ENCODE peak calls at places on chromosomes 4 and X, in ten cellular contexts. V, X, N, C, P, B, T, A, R and F are unnamed samples.

GRCh38 chr4:658031-658667 is 15.9 kb downstream of the ATP5ME start:
- DNase-seq in V (no peak), R (peak; percentile 21), X (peak; percentile 74), P (no peak), B (no peak), N (no peak), A (no peak), T (no peak), C (no peak), F (no peak)

GRCh38 chr4:105741548-105741947 is 33.0 kb downstream of the GSTCD start:
- DNase-seq in P (no peak), C (no peak), B (no peak), X (no peak), A (no peak), N (no peak), T (no peak), R (no peak), V (no peak), F (no peak)

GRCh38 chr4:70734168-70734954 is 12.6 kb downstream of the RUFY3 start:
- DNase-seq in C (no peak), A (peak; percentile 35), B (peak; percentile 12), P (no peak), X (no peak), R (no peak), V (peak; percentile 76), T (no peak), N (peak; percentile 61), F (no peak)

GRCh38 chr4:159319027-159319426 is 216.1 kb downstream of the RAPGEF2 start:
- DNase-seq in V (no peak), B (no peak), N (no peak), X (no peak), A (no peak), R (no peak), P (no peak), C (no peak), T (no peak), F (no peak)

GRCh38 chr4:87896020-87896621 is 63.4 kb downstream of the MEPE start:
- DNase-seq in N (no peak), V (no peak), B (no peak), T (no peak), P (no peak), A (no peak), X (no peak), R (peak; percentile 47), C (no peak), F (peak; percentile 54)

GRCh38 chr4:113587640-113588275 is 173.8 kb downstream of the CAMK2D start:
- DNase-seq in N (peak; percentile 83), B (no peak), P (no peak), R (no peak), V (no peak), A (no peak), X (no peak), C (no peak), T (no peak), F (no peak)

GRCh38 chr4:36716874-36717273 is 435.5 kb downstream of the DTHD1 start:
- DNase-seq in N (no peak), X (no peak), T (no peak), B (no peak), C (no peak), V (no peak), P (no peak), R (no peak), A (no peak), F (no peak)

GRCh38 chr4:185541251-185541671 is 6.0 kb upstream of the PDLIM3 start:
- DNase-seq in R (peak; percentile 69), A (no peak), N (no peak), B (no peak), P (no peak), T (peak; percentile 49), X (peak; percentile 94), V (no peak), C (no peak), F (peak; percentile 78)

GRCh38 chrX:144637731-144638130 is 609.6 kb upstream of the SPANXN1 start:
- DNase-seq in C (no peak), V (no peak), N (no peak), P (no peak), X (no peak), T (no peak), A (no peak), B (no peak), R (no peak), F (no peak)

GRCh38 chr4:8928074-8928473 is 56.4 kb upstream of the HMX1 start:
- DNase-seq in A (no peak), X (no peak), T (no peak), V (no peak), B (no peak), R (no peak), P (no peak), N (no peak), C (no peak), F (no peak)

GRCh38 chr4:147054241-147054902 is 108.7 kb upstream of the TTC29 start:
- DNase-seq in X (no peak), P (no peak), C (no peak), B (no peak), R (no peak), T (no peak), A (no peak), N (no peak), V (no peak), F (no peak)

GRCh38 chr4:78310056-78310731 is 241.4 kb upstream of the ANXA3 start:
- DNase-seq in R (no peak), A (no peak), B (no peak), T (no peak), P (no peak), C (no peak), X (no peak), N (no peak), V (no peak), F (no peak)

GRCh38 chr4:54230479-54231418 is 1.7 kb downstream of the PDGFRA start:
- DNase-seq in R (no peak), N (no peak), A (peak; percentile 55), X (peak; percentile 87), B (no peak), C (no peak), P (no peak), V (no peak), T (peak; percentile 62), F (peak; percentile 86)

GRCh38 chr4:3492741-3493719 is 29.9 kb downstream of the DOK7 start:
- DNase-seq in A (peak; percentile 80), V (no peak), P (no peak), N (no peak), T (no peak), C (no peak), B (no peak), X (no peak), R (no peak), F (no peak)

GRCh38 chr4:153713840-153714239 is 29.8 kb downstream of the TLR2 start:
- DNase-seq in B (no peak), R (no peak), N (no peak), A (no peak), V (no peak), X (no peak), C (no peak), P (no peak), T (no peak), F (no peak)

GRCh38 chrX:153521034-153521433 is 3.6 kb downstream of the ATP2B3 start:
- DNase-seq in B (no peak), P (no peak), C (no peak), T (no peak), N (no peak), V (no peak), A (no peak), X (no peak), R (no peak), F (no peak)

GRCh38 chrX:97685753-97686152 is 802.0 kb downstream of the RPA4 start:
- DNase-seq in V (peak; percentile 34), T (no peak), R (no peak), C (no peak), X (no peak), P (no peak), B (no peak), A (peak; percentile 20), N (peak; percentile 0), F (no peak)

GRCh38 chr4:5142726-5143125 is 91.4 kb downstream of the STK32B start:
- DNase-seq in P (no peak), A (peak; percentile 38), C (no peak), V (peak; percentile 9), T (no peak), X (no peak), B (no peak), R (no peak), N (no peak), F (no peak)

GRCh38 chrX:23840674-23841073 is 57.7 kb downstream of the SAT1 start:
- DNase-seq in V (no peak), N (no peak), R (no peak), P (no peak), T (no peak), C (no peak), A (no peak), X (no peak), B (no peak), F (no peak)

GRCh38 chr4:153249199-153250154 is 45.2 kb downstream of the TRIM2 start:
- DNase-seq in T (peak; percentile 74), R (peak; percentile 85), X (peak; percentile 91), N (peak; percentile 86), A (peak; percentile 94), B (peak; percentile 78), V (peak; percentile 68), P (peak; percentile 75), C (no peak), F (peak; percentile 76)